ENCODE peak calls at places on chromosomes 7 and 10, in six cellular contexts. K is K562, R is HepG2, M is A549, Z is H1, H is SK-N-SH. V is an unnamed sample.

GRCh38 chr7:124954766-124955165 is 25.1 kb upstream of the POT1 start:
- DNase-seq in H (no peak), M (no peak), K (no peak), R (no peak), Z (no peak), V (no peak)

GRCh38 chr7:111486472-111487142 is 75.7 kb downstream of the IMMP2L start:
- DNase-seq in H (peak), M (peak), Z (no peak), R (peak), K (peak), V (peak)

GRCh38 chr7:21099432-21099831 is 312.7 kb upstream of the SP8 start:
- DNase-seq in R (no peak), Z (no peak), H (no peak), K (no peak), M (no peak), V (peak)

GRCh38 chr7:117875566-117875965 is 2.3 kb upstream of the CTTNBP2 start:
- DNase-seq in H (no peak), Z (no peak), K (no peak), R (no peak), M (no peak), V (no peak)

GRCh38 chr10:58508316-58508715 is 4.4 kb upstream of the BICC1 start:
- DNase-seq in R (no peak), M (no peak), K (no peak), H (no peak), Z (no peak), V (no peak)

GRCh38 chr10:97031459-97031858 is 154.3 kb downstream of the SLIT1 start:
- DNase-seq in H (no peak), Z (no peak), K (no peak), R (no peak), M (no peak), V (no peak)

GRCh38 chr7:69374036-69374420 is 224.2 kb upstream of the AUTS2 start:
- DNase-seq in M (no peak), R (no peak), H (no peak), Z (no peak), K (no peak), V (no peak)

GRCh38 chr10:132376394-132376851 is 20.6 kb upstream of the PWWP2B start:
- DNase-seq in H (no peak), R (no peak), K (no peak), M (no peak), Z (no peak), V (no peak)

GRCh38 chr10:88953662-88954061 is 1.1 kb upstream of the ACTA2 start:
- DNase-seq in K (no peak), R (no peak), H (no peak), M (no peak), Z (no peak), V (no peak)

GRCh38 chr7:13411151-13411550 is 578.3 kb downstream of the ETV1 start:
- DNase-seq in H (no peak), K (no peak), M (no peak), R (no peak), Z (no peak), V (no peak)

GRCh38 chr7:111089822-111090426 is 1.0 kb upstream of the LRRN3 start:
- DNase-seq in Z (no peak), K (peak), M (peak), H (peak), R (peak), V (no peak)

GRCh38 chr7:130362251-130362650 is 17.6 kb downstream of the CPA5 start:
- DNase-seq in K (no peak), R (no peak), H (no peak), M (no peak), Z (no peak), V (no peak)

GRCh38 chr10:119283818-119284217 is 76.4 kb downstream of the GRK5 start:
- DNase-seq in H (no peak), M (no peak), Z (no peak), K (no peak), R (no peak), V (peak)

GRCh38 chr7:40828686-40829085 is 693.9 kb downstream of the SUGCT start:
- DNase-seq in R (no peak), K (no peak), Z (no peak), M (no peak), H (no peak), V (no peak)

GRCh38 chr7:40829201-40829600 is 694.4 kb downstream of the SUGCT start:
- DNase-seq in H (no peak), R (no peak), M (no peak), K (no peak), Z (no peak), V (no peak)

GRCh38 chr7:40836218-40836617 is 701.4 kb downstream of the SUGCT start:
- DNase-seq in R (no peak), H (no peak), Z (no peak), K (no peak), M (no peak), V (no peak)

DNA sequence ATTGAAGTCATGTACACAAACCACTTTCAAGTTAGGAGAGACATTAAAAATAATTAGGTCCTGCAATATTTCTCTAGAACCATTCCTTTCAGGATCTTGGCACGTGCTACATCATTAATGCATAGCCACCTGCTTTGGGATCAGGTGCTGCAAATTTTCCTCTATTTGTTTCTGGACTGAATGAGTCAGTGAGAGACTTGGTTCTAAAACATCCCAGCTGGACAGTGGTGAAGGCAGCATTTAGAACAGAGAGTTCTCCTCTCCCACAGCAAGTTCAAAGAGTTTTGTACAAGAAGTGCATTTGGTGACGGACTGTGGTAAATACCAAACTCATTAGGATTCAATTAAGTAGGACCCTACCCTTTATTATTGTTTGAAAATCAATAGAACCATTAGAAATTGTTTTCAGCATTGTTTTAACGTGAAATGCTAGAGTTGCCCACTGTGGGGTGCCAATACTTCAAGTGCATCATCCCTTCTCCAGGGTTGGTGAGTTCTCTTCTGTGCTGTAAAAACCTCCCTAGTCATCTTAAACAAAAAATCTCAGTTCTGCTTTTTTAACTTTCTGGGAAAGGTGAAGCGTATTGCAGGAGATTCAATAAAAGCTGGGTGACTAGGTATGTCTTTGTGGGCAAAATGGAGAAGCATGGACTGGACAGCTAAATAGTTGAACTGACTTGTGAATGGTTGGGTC is 698.9 kb downstream of the SUGCT start:
- DNase-seq in K (no peak), Z (no peak), H (no peak), M (no peak), R (no peak), V (no peak)
- TF ChIP-seq CHD2 in K (no peak), Z (no peak), H (no peak), M (no peak), R (no peak), V (no peak)

DNA sequence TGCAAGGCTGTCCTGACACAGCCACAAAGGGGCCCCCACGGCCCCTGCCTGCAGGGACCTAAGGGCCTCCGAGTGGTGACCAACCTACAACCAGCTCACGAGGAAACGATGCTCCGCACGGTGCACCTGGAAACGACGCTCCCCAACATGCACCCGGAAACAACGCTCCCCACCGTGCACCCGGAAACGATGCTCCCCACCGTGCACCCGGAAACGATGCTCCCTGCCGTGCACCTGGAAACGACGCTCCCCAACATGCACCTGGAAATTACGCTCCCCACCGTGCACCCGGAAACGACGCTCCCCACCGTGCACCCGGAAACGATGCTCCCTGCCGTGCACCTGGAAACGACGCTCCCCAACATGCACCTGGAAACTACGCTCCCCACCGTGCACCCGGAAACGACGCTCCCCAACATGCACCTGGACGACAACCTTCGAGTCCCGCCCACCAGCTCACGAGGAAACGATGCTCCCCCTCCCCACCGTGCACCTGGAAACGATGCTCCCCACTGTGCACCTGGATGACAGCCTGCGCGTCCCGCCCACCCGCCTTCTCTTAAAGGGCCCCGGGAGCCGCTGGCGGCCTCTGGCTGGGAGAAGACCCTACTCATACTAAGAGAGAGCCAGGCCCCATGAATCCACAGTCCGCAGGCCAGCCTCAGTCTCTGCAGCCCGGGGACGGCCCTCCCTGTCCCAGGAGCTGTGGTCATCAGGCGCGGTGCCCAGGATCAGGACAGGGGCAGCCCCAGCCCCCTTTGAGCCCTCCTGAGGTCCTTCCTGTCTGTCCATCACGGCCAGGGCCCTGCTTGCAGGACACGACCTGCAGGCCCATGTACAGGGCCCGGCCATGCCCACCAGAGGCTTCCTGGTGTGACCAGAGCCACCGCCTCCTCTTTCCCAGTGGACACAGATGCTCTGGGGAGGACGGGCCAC is 98.3 kb downstream of the PDGFA start:
- DNase-seq in Z (peak), H (no peak), M (no peak), K (no peak), R (no peak), V (no peak)
- TF ChIP-seq CHD2 in Z (no peak), H (no peak), M (no peak), K (no peak), R (no peak), V (no peak)

GRCh38 chr7:78019457-78020130 is 221.0 kb downstream of the PHTF2 start:
- DNase-seq in Z (peak), H (peak), M (peak), K (peak), R (peak), V (no peak)
- TF ChIP-seq CHD2 in Z (no peak), H (no peak), M (no peak), K (no peak), R (no peak), V (no peak)

DNA sequence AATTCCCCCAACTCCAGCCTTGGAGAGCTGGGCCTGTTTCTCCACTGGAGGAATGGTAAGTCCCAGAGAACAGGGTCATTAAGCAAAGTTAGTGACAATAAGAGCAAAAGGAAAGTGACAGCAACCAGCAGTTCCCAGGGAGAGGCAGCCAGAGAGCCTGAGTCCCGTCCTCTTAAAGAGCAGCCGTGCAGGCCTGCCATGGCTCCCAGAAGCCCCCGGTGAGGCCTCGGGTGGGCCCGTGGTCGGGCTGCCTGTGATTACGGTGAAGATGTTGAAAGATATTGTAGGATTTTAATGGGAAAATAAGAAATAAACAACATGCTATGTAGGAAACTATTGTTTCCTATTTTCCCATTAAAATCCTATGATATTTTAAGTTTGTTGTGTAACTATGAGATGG is 488.0 kb upstream of the MKI67 start:
- DNase-seq in R (no peak), K (no peak), Z (no peak), M (no peak), H (no peak), V (no peak)
- TF ChIP-seq CHD2 in R (no peak), K (no peak), Z (no peak), M (no peak), H (no peak), V (no peak)

GRCh38 chr10:29636178-29636577 is 1.4 kb upstream of the SVIL start:
- DNase-seq in R (no peak), M (no peak), Z (no peak), K (no peak), H (no peak), V (peak)

GRCh38 chr10:29634764-29635625 is at the start of gene SVIL:
- DNase-seq in Z (no peak), M (no peak), R (peak), K (no peak), H (no peak), V (no peak)

GRCh38 chr10:29637537-29637936 is 2.8 kb upstream of the SVIL start:
- DNase-seq in K (no peak), R (no peak), H (no peak), Z (no peak), M (no peak), V (no peak)

GRCh38 chr10:29634105-29634504 is 666 bp downstream of the SVIL start:
- DNase-seq in Z (no peak), M (no peak), H (no peak), R (no peak), K (no peak), V (no peak)

GRCh38 chr10:29635711-29636144 is 957 bp upstream of the SVIL start:
- DNase-seq in Z (no peak), R (peak), M (no peak), K (no peak), H (no peak), V (peak)
- TF ChIP-seq CHD2 in Z (no peak), R (no peak), M (no peak), K (no peak), H (no peak), V (no peak)

GRCh38 chr7:25716421-25716820 is 435.6 kb upstream of the NFE2L3 start:
- DNase-seq in H (no peak), R (no peak), Z (no peak), K (no peak), M (no peak), V (no peak)
- TF ChIP-seq CHD2 in H (no peak), R (no peak), Z (no peak), K (no peak), M (no peak), V (no peak)

DNA sequence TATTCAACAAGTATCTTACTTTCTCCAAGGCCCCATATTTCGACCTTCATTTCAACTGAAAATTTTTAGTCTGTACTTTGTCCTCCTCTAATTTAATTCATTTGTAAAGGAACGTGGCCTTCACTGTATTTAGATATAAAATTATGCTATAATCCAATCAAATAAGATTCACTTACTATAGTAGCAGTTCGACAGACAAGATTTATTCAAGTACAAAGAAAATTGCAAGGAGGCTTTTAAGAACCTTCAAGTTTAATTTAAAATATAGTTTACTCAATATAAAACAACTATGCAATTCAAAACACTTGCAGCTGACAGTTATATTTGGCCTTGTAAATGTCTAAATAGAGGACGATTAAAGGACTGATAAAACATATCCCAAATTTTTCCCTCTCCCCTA is 85.6 kb downstream of the RAPGEF5 start:
- DNase-seq in R (no peak), Z (no peak), K (no peak), M (no peak), H (no peak), V (no peak)
- TF ChIP-seq CHD2 in R (no peak), Z (no peak), K (no peak), M (no peak), H (no peak), V (no peak)

GRCh38 chr7:11236680-11237079 is 263.0 kb downstream of the PHF14 start:
- DNase-seq in Z (no peak), R (no peak), H (no peak), M (no peak), K (no peak), V (no peak)
- TF ChIP-seq CHD2 in Z (no peak), R (no peak), H (no peak), M (no peak), K (no peak), V (no peak)

GRCh38 chr10:29461042-29461441 is 172.2 kb downstream of the LYZL1 start:
- DNase-seq in H (no peak), Z (no peak), K (no peak), M (no peak), R (no peak), V (no peak)

GRCh38 chr10:29469481-29470354 is 165.1 kb downstream of the SVIL start:
- DNase-seq in H (no peak), R (no peak), M (no peak), K (no peak), Z (no peak), V (no peak)

GRCh38 chr10:29470843-29471482 is 163.8 kb downstream of the SVIL start:
- DNase-seq in H (no peak), M (no peak), R (no peak), K (no peak), Z (no peak), V (no peak)

GRCh38 chr10:29470355-29470705 is 164.4 kb downstream of the SVIL start:
- DNase-seq in K (peak), R (no peak), Z (peak), M (peak), H (peak), V (no peak)

GRCh38 chr10:29465384-29465783 is 169.4 kb downstream of the SVIL start:
- DNase-seq in H (no peak), K (no peak), M (no peak), Z (no peak), R (peak), V (no peak)
- TF ChIP-seq CHD2 in H (no peak), K (no peak), M (no peak), Z (no peak), R (no peak), V (no peak)

GRCh38 chr10:435397-435796 is 254.1 kb downstream of the DIP2C start:
- DNase-seq in M (no peak), H (no peak), R (no peak), K (no peak), Z (no peak), V (no peak)

GRCh38 chr10:436013-436697 is 253.3 kb downstream of the DIP2C start:
- DNase-seq in M (no peak), Z (no peak), R (no peak), H (no peak), K (no peak), V (no peak)

GRCh38 chr10:436911-437665 is 252.4 kb downstream of the DIP2C start:
- DNase-seq in M (no peak), K (no peak), Z (no peak), R (no peak), H (no peak), V (no peak)

GRCh38 chr10:440127-440526 is 249.3 kb downstream of the DIP2C start:
- DNase-seq in R (no peak), K (no peak), M (no peak), Z (no peak), H (no peak), V (no peak)

GRCh38 chr10:437698-438490 is 251.6 kb downstream of the DIP2C start:
- DNase-seq in Z (no peak), H (no peak), R (no peak), M (no peak), K (no peak), V (no peak)
- TF ChIP-seq CHD2 in Z (no peak), H (no peak), R (no peak), M (no peak), K (no peak), V (no peak)